ENCODE peak calls at places on chromosomes 11 and 22, in four cellular contexts. Q is stimulated activated naive B cell treated with anti-CD40 and anti-IgM and Interleukin-4, amounts not matched to agents 10 μg/mL and 1 μg/mL and 100 μg/mL, for 72 hours; R is AG04450; A is stimulated activated CD8-positive, alpha-beta memory T cell treated with anti-CD3 and anti-CD28 coated beads, Interleukin-15, amount 100 ng/mL, for 48 hours. Y is an unnamed sample.

GRCh38 chr11:101913631-101914030 is 1.2 kb upstream of the CEP126 start:
- DNase-seq in Q (no peak), A (no peak), R (no peak), Y (no peak)

GRCh38 chr11:77332259-77332658 is 30.8 kb upstream of the GDPD4 start:
- DNase-seq in A (no peak), R (no peak), Q (no peak), Y (no peak)

GRCh38 chr11:87589082-87589481 is 551.3 kb downstream of the TMEM135 start:
- DNase-seq in Q (no peak), A (no peak), R (no peak), Y (no peak)

GRCh38 chr11:15258433-15259350 is 144.0 kb downstream of the INSC start:
- DNase-seq in Q (no peak), R (no peak), A (no peak), Y (peak; percentile 23)

GRCh38 chr11:77244277-77245014 is 57.0 kb downstream of the GDPD4 start:
- DNase-seq in A (no peak), Q (no peak), R (no peak), Y (peak; percentile 83)

GRCh38 chr11:55726715-55727324 is 46.4 kb upstream of the OR5D13 start:
- DNase-seq in A (no peak), Q (no peak), R (no peak), Y (no peak)

GRCh38 chr11:71302534-71302909 is 50.1 kb upstream of the SHANK2 start:
- DNase-seq in Q (no peak), A (no peak), R (no peak), Y (no peak)

GRCh38 chr11:33211588-33211987 is 45.6 kb upstream of the HIPK3 start:
- DNase-seq in Q (no peak), R (no peak), A (no peak), Y (no peak)

GRCh38 chr11:79417069-79417920 is 23.5 kb downstream of the TENM4 start:
- DNase-seq in A (no peak), Q (no peak), R (no peak), Y (peak; percentile 37)

GRCh38 chr11:128575956-128576340 is 11.4 kb downstream of the ETS1 start:
- DNase-seq in A (no peak), Q (no peak), R (no peak), Y (peak; percentile 43)

GRCh38 chr11:68855205-68855978 is 13.7 kb upstream of the CPT1A start:
- DNase-seq in Q (peak; percentile 16), A (no peak), R (no peak), Y (peak; percentile 57)

GRCh38 chr11:107849791-107850190 is 8.8 kb downstream of the SLC35F2 start:
- DNase-seq in R (no peak), A (no peak), Q (no peak), Y (no peak)

GRCh38 chr11:20020198-20020597 is 140.1 kb downstream of the DBX1 start:
- DNase-seq in Q (no peak), A (no peak), R (no peak), Y (no peak)

GRCh38 chr11:289706-290620 is 1.0 kb downstream of the PGGHG start:
- DNase-seq in Q (no peak), R (no peak), A (no peak), Y (no peak)

GRCh38 chr22:48835857-48836672 is 991.6 kb downstream of the BRD1 start:
- DNase-seq in R (no peak), Q (no peak), A (no peak), Y (no peak)

GRCh38 chr11:43508511-43508918 is 149.8 kb downstream of the TTC17 start:
- DNase-seq in A (no peak), R (no peak), Q (no peak), Y (peak; percentile 79)

GRCh38 chr22:29272624-29273023 is 4.6 kb downstream of the EWSR1 start:
- DNase-seq in A (no peak), Q (no peak), R (no peak), Y (no peak)

GRCh38 chr11:78217650-78218541 is 29.2 kb downstream of the USP35 start:
- DNase-seq in A (no peak), Q (no peak), R (no peak), Y (no peak)

GRCh38 chr11:44593194-44593593 is 27.7 kb downstream of the CD82 start:
- DNase-seq in A (no peak), R (no peak), Q (no peak), Y (no peak)

GRCh38 chr11:10619281-10619680 is 50.8 kb upstream of the LYVE1 start:
- DNase-seq in R (no peak), A (no peak), Q (no peak), Y (no peak)

GRCh38 chr11:69587454-69588081 is 53.4 kb upstream of the CCND1 start:
- DNase-seq in A (no peak), R (peak; percentile 13), Q (no peak), Y (peak; percentile 90)

GRCh38 chr11:94563176-94563847 is 3.9 kb upstream of the PIWIL4 start:
- DNase-seq in A (no peak), Q (no peak), R (peak; percentile 18), Y (peak; percentile 73)

GRCh38 chr11:65478411-65479183 is 20.2 kb upstream of the MALAT1 start:
- DNase-seq in Q (no peak), R (no peak), A (no peak), Y (peak; percentile 22)

GRCh38 chr22:28151241-28151640 is 232.2 kb upstream of the PITPNB start:
- DNase-seq in Q (no peak), A (no peak), R (no peak), Y (no peak)

GRCh38 chr11:33296695-33297094 is 39.5 kb downstream of the HIPK3 start:
- DNase-seq in Q (no peak), A (no peak), R (no peak), Y (no peak)

GRCh38 chr11:13073119-13073981 is 64.2 kb downstream of the RASSF10 start:
- DNase-seq in Q (no peak), A (no peak), R (peak; percentile 2), Y (peak; percentile 93)

GRCh38 chr22:20904008-20904979 is 12.9 kb upstream of the CRKL start:
- DNase-seq in R (peak; percentile 91), Q (no peak), A (no peak), Y (peak; percentile 84)

GRCh38 chr11:72848846-72849466 is 34.7 kb downstream of the ATG16L2 start:
- DNase-seq in R (no peak), Q (no peak), A (no peak), Y (peak; percentile 44)

GRCh38 chr11:47111318-47111804 is 65.3 kb downstream of the ARFGAP2 start:
- DNase-seq in A (no peak), Q (peak; percentile 14), R (no peak), Y (no peak)

GRCh38 chr11:28514391-28514790 is 406.2 kb downstream of the METTL15 start:
- DNase-seq in A (no peak), Q (no peak), R (no peak), Y (no peak)

GRCh38 chr11:70646272-70647049 is 248.1 kb downstream of the CTTN start:
- DNase-seq in A (no peak), R (no peak), Q (no peak), Y (no peak)

GRCh38 chr22:39575552-39575825 is 4.9 kb downstream of the CACNA1I start:
- DNase-seq in A (no peak), R (no peak), Q (no peak), Y (no peak)

GRCh38 chr11:87859583-87859982 is 315.7 kb downstream of the RAB38 start:
- DNase-seq in Q (no peak), R (no peak), A (no peak), Y (peak; percentile 80)

GRCh38 chr11:79440451-79441158 is at the start of gene TENM4:
- DNase-seq in Q (peak; percentile 54), R (peak; percentile 77), A (no peak), Y (peak; percentile 85)

GRCh38 chr11:94647926-94648325 is 80.8 kb downstream of the PIWIL4 start:
- DNase-seq in R (no peak), Q (no peak), A (no peak), Y (no peak)

GRCh38 chr11:72240461-72241289 is 3.3 kb downstream of the PHOX2A start:
- DNase-seq in Q (no peak), A (no peak), R (no peak), Y (no peak)